ENCODE peak calls at places on chromosomes 1 and 21, in six cellular contexts. S, M, Q, W, B and O are unnamed samples.

GRCh38 chr1:201119206-201119814 is 7.1 kb upstream of the CACNA1S start:
- DNase-seq in S (no peak), M (peak), Q (peak), W (peak), B (peak), O (peak)

GRCh38 chr21:29351691-29352090 is 53.0 kb downstream of the BACH1 start:
- DNase-seq in S (no peak), M (peak), Q (no peak), W (peak), B (peak), O (no peak)

GRCh38 chr1:15430787-15431570 is 7.3 kb upstream of the CTRC start:
- DNase-seq in S (peak), M (peak), Q (peak), W (peak), B (peak), O (peak)

GRCh38 chr1:21851430-21852250 is 39.6 kb downstream of the LDLRAD2 start:
- DNase-seq in S (no peak), M (no peak), Q (no peak), W (no peak), B (no peak), O (no peak)

GRCh38 chr1:6044481-6045109 is 1.1 kb upstream of the KCNAB2 start:
- DNase-seq in S (no peak), M (no peak), Q (no peak), W (no peak), B (no peak), O (no peak)

GRCh38 chr1:156616463-156616862 is 2.8 kb upstream of the HAPLN2 start:
- DNase-seq in S (no peak), M (peak), Q (no peak), W (peak), B (no peak), O (peak)

GRCh38 chr1:93963585-93963984 is 54.4 kb upstream of the GCLM start:
- DNase-seq in S (no peak), M (no peak), Q (no peak), W (no peak), B (no peak), O (no peak)

GRCh38 chr1:76351655-76352054 is 277.1 kb downstream of the ST6GALNAC3 start:
- DNase-seq in S (no peak), M (no peak), Q (no peak), W (no peak), B (no peak), O (no peak)

GRCh38 chr1:42392255-42392654 is 11.7 kb downstream of the RIMKLA start:
- DNase-seq in S (no peak), M (no peak), Q (no peak), W (no peak), B (peak), O (no peak)

GRCh38 chr1:115302390-115302961 is 35.6 kb downstream of the NGF start:
- DNase-seq in S (no peak), M (peak), Q (no peak), W (peak), B (no peak), O (peak)

GRCh38 chr1:111592389-111593361 is 26.9 kb upstream of the RAP1A start:
- DNase-seq in S (no peak), M (peak), Q (peak), W (peak), B (peak), O (peak)

GRCh38 chr1:21302747-21303715 is 12.8 kb upstream of the ECE1 start:
- DNase-seq in S (no peak), M (peak), Q (no peak), W (peak), B (peak), O (no peak)

GRCh38 chr1:145935708-145936107 is 8.4 kb upstream of the RBM8A start:
- DNase-seq in S (no peak), M (no peak), Q (no peak), W (no peak), B (no peak), O (no peak)

GRCh38 chr1:7223334-7224080 is 438.3 kb downstream of the CAMTA1 start:
- DNase-seq in S (no peak), M (peak), Q (no peak), W (peak), B (no peak), O (no peak)

GRCh38 chr1:34478460-34479076 is 276.3 kb upstream of the GJB5 start:
- DNase-seq in S (no peak), M (no peak), Q (no peak), W (no peak), B (no peak), O (peak)

GRCh38 chr1:34781071-34781843 is at the start of gene GJB3:
- DNase-seq in S (no peak), M (no peak), Q (no peak), W (no peak), B (peak), O (peak)

GRCh38 chr1:6621429-6622391 is 3.0 kb upstream of the THAP3 start:
- DNase-seq in S (no peak), M (no peak), Q (no peak), W (no peak), B (peak), O (no peak)

GRCh38 chr21:41425954-41426655 is at the start of gene MX1:
- DNase-seq in S (no peak), M (peak), Q (no peak), W (peak), B (peak), O (peak)

GRCh38 chr21:43815107-43815742 is 25.8 kb downstream of the RRP1 start:
- DNase-seq in S (no peak), M (no peak), Q (no peak), W (no peak), B (peak), O (peak)

GRCh38 chr1:24191860-24192259 is 4.8 kb upstream of the IFNLR1 start:
- DNase-seq in S (no peak), M (peak), Q (no peak), W (peak), B (peak), O (no peak)

GRCh38 chr21:17371470-17371869 is 141.4 kb upstream of the CXADR start:
- DNase-seq in S (no peak), M (peak), Q (no peak), W (peak), B (no peak), O (peak)

GRCh38 chr1:117260761-117261462 is 50.2 kb upstream of the VTCN1 start:
- DNase-seq in S (no peak), M (no peak), Q (no peak), W (no peak), B (no peak), O (no peak)

GRCh38 chr21:34180826-34181359 is 107.5 kb downstream of the MRPS6 start:
- DNase-seq in S (no peak), M (no peak), Q (peak), W (no peak), B (no peak), O (no peak)

GRCh38 chr21:28392436-28392835 is 600.2 kb downstream of the LTN1 start:
- DNase-seq in S (no peak), M (peak), Q (no peak), W (no peak), B (no peak), O (no peak)

GRCh38 chr1:87474098-87474497 is 145.4 kb downstream of the LMO4 start:
- DNase-seq in S (no peak), M (no peak), Q (no peak), W (no peak), B (peak), O (no peak)

GRCh38 chr1:1947493-1947892 is 28.4 kb upstream of the TMEM52 start:
- DNase-seq in S (no peak), M (no peak), Q (no peak), W (no peak), B (no peak), O (no peak)

GRCh38 chr1:66247415-66248208 is 286.3 kb upstream of the SGIP1 start:
- DNase-seq in S (no peak), M (no peak), Q (no peak), W (no peak), B (no peak), O (no peak)

GRCh38 chr1:5711079-5711478 is 281.1 kb downstream of the NPHP4 start:
- DNase-seq in S (no peak), M (no peak), Q (no peak), W (no peak), B (no peak), O (no peak)

GRCh38 chr1:181117648-181118449 is 29.3 kb downstream of the IER5 start:
- DNase-seq in S (no peak), M (peak), Q (no peak), W (peak), B (peak), O (peak)

GRCh38 chr1:70403759-70404158 is 7.3 kb upstream of the CTH start:
- DNase-seq in S (no peak), M (no peak), Q (no peak), W (no peak), B (no peak), O (no peak)

GRCh38 chr1:112044745-112045144 is 55.3 kb upstream of the KCND3 start:
- DNase-seq in S (no peak), M (no peak), Q (no peak), W (no peak), B (no peak), O (no peak)

GRCh38 chr1:30746212-30747027 is 11.2 kb downstream of the LAPTM5 start:
- DNase-seq in S (no peak), M (no peak), Q (no peak), W (no peak), B (no peak), O (no peak)

GRCh38 chr21:21165063-21165645 is 166.9 kb downstream of the NCAM2 start:
- DNase-seq in S (no peak), M (peak), Q (no peak), W (peak), B (no peak), O (peak)

DNA sequence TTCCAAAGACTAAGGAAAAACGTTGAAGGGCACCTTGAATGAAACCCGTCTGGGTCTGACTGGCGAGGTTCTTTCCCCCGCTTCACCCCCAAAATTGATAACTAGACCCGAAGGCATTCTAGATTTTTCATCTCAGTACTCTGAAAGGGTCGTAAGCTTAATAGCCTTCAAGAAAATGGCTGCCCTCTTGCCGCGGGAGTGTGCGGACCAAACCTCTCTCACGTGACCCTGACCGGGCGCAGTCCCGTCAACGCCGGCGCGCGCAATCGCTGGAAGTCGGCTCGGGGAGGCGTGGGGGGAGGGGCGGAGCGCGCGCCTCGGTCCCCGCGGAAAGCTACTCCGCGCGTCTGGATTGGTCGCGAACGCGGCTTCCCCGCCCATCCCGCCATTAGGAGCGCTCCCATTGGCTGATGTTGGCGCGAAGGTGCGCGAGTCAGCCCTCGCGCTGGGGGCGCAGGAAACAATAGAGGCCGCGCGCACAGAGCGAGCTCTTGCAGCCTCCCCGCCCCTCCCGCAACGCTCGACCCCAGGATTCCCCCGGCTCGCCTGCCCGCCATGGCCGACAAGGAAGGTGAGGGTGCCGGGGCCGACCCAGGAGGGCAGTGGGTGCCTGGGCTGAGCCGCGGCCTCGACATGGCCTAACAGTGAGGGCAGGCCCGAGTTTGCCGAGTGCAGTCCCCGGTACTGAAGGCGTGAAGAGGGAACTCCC is at the start of gene RBBP4:
- DNase-seq in S (peak), M (peak), Q (peak), W (peak), B (peak), O (peak)
- H4K8ac ChIP-seq in S (peak), M (peak), Q (peak), W (peak), B (peak), O (peak)

GRCh38 chr1:205454903-205455335 is 926 bp downstream of the BLACAT1 start:
- DNase-seq in S (no peak), M (no peak), Q (no peak), W (no peak), B (no peak), O (peak)
- H3K4me3 ChIP-seq in S (peak), M (no peak), Q (peak), W (no peak), B (no peak), O (peak)

GRCh38 chr1:18823438-18823837 is 36.0 kb downstream of the TAS1R2 start:
- DNase-seq in S (no peak), M (no peak), Q (no peak), W (no peak), B (no peak), O (no peak)
- H4K8ac ChIP-seq in S (no peak), M (no peak), Q (no peak), W (no peak), B (no peak), O (no peak)

DNA sequence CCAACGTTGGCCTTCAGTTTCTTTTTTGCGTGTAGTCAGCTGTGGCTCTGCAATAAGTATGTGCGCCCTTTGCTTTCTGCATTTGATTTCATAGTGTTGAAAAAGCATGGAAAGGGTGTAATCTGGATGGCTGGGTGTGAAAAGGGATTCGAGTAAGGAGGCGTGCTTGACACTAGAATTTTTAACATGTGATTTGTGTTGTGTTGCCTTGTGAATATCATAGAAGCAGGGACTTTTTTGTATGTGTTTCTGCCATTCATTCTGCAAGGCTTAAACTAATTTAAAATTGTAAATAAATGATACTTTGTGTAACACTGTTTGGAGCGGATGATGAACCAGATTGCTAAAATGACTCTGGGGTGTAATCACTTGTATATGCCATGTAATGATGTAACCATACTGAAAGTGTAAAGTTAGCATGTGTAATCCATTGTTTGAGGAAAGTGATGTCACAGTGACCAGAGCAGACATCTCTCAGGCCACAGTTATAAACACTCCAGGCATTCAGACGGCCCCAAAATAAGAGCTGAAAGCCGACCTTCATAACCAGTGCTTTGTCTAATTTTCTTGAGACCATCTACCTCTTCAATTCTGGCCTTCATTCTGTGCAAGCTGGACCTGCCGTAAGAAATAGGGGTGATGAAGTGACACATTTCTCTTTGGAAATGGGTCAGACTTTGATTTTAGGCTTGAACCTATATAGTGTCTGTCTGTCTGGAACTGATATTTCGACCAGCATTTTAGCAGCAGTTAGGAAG is 616 bp downstream of the SH3BGR start:
- DNase-seq in S (no peak), M (peak), Q (no peak), W (peak), B (no peak), O (no peak)
- H3K4me3 ChIP-seq in S (peak), M (no peak), Q (no peak), W (no peak), B (no peak), O (no peak)